ENCODE peak calls at places on chromosome X, in five cellular contexts. E, V, L, R and S are unnamed samples.
A peak's percentile ranks its signal among the peaks of the same experiment; 100 is the strongest.

GRCh38 chrX:79601336-79602131 is 234.4 kb upstream of the ITM2A start:
- DNase-seq in E (no peak), V (no peak), L (peak; percentile 13), R (no peak), S (no peak)

GRCh38 chrX:107731831-107732502 is 43.6 kb downstream of the TSC22D3 start:
- DNase-seq in E (peak; percentile 89), V (no peak), L (peak; percentile 93), R (peak; percentile 18), S (no peak)

GRCh38 chrX:45807572-45808425 is 607.1 kb upstream of the DIPK2B start:
- DNase-seq in E (peak; percentile 58), V (no peak), L (peak; percentile 13), R (peak; percentile 11), S (no peak)

GRCh38 chrX:68175569-68175968 is 257.7 kb downstream of the OPHN1 start:
- DNase-seq in E (no peak), V (no peak), L (no peak), R (peak; percentile 11), S (no peak)

GRCh38 chrX:102517331-102517730 is 792 bp upstream of the TMSB15A start:
- DNase-seq in E (peak; percentile 1), V (no peak), L (no peak), R (no peak), S (no peak)

GRCh38 chrX:103687696-103688191 is 1.2 kb upstream of the MORF4L2 start:
- DNase-seq in E (peak; percentile 71), V (peak; percentile 35), L (peak; percentile 94), R (peak; percentile 41), S (peak; percentile 5)

GRCh38 chrX:33195698-33196097 is 15.7 kb downstream of the DMD start:
- DNase-seq in E (no peak), V (no peak), L (no peak), R (no peak), S (no peak)

GRCh38 chrX:103688949-103689348 is 2.5 kb upstream of the MORF4L2 start:
- DNase-seq in E (peak; percentile 30), V (no peak), L (peak; percentile 78), R (no peak), S (no peak)

GRCh38 chrX:68490644-68491043 is 8.2 kb upstream of the YIPF6 start:
- DNase-seq in E (peak; percentile 25), V (no peak), L (peak; percentile 42), R (peak; percentile 48), S (no peak)